ENCODE peak calls at places on chromosomes 16 and 17, in ten cellular contexts. T is SK-N-MC, E is adrenal gland, F is uterus, I is psoas muscle, R is DND-41, B is GM23248, Y is stomach, S is A549, D is GM23338. O is an unnamed sample.

GRCh38 chr16:87318158-87318644 is 1.0 kb upstream of the C16orf95 start:
- DNase-seq in T (no peak), E (no peak), F (no peak), I (no peak), R (no peak), B (peak; percentile 50), Y (no peak), S (no peak), D (no peak), O (no peak)

GRCh38 chr16:85857406-85857805 is 41.6 kb upstream of the IRF8 start:
- DNase-seq in T (no peak), E (no peak), F (no peak), I (no peak), R (no peak), B (no peak), Y (no peak), S (no peak), D (no peak), O (no peak)

GRCh38 chr17:8289103-8289397 is 580 bp downstream of the RANGRF start:
- DNase-seq in T (no peak), E (no peak), F (peak; percentile 82), I (peak; percentile 81), R (no peak), B (no peak), Y (no peak), S (no peak), D (peak; percentile 79), O (no peak)

GRCh38 chr16:19753815-19754643 is 36.0 kb downstream of the IQCK start:
- DNase-seq in T (no peak), E (no peak), F (no peak), I (no peak), R (no peak), B (peak; percentile 47), Y (peak; percentile 50), S (peak; percentile 45), D (no peak), O (no peak)

GRCh38 chr16:67207857-67208524 is 9.1 kb downstream of the ELMO3 start:
- DNase-seq in T (no peak), E (peak; percentile 76), F (no peak), I (peak; percentile 66), R (no peak), B (peak; percentile 83), Y (no peak), S (peak; percentile 32), D (no peak), O (no peak)

GRCh38 chr16:88482630-88483391 is 29.7 kb downstream of the ZFPM1 start:
- DNase-seq in T (no peak), E (no peak), F (no peak), I (no peak), R (no peak), B (no peak), Y (peak; percentile 79), S (no peak), D (no peak), O (no peak)

GRCh38 chr17:59330314-59330942 is 1.0 kb upstream of the YPEL2 start:
- DNase-seq in T (no peak), E (peak; percentile 74), F (peak; percentile 31), I (no peak), R (no peak), B (peak; percentile 38), Y (peak; percentile 77), S (peak; percentile 75), D (peak; percentile 40), O (peak; percentile 62)

GRCh38 chr17:35752471-35752870 is 568 bp downstream of the GAS2L2 start:
- DNase-seq in T (no peak), E (no peak), F (no peak), I (no peak), R (no peak), B (no peak), Y (peak; percentile 82), S (no peak), D (no peak), O (no peak)

GRCh38 chr16:9258423-9259051 is 167.1 kb downstream of the HAPSTR1 start:
- DNase-seq in T (no peak), E (peak; percentile 20), F (no peak), I (peak; percentile 16), R (peak; percentile 47), B (peak; percentile 21), Y (no peak), S (peak; percentile 52), D (peak; percentile 87), O (peak; percentile 32)

GRCh38 chr16:3363793-3364192 is 8.1 kb downstream of the OR2C1 start:
- DNase-seq in T (no peak), E (no peak), F (no peak), I (no peak), R (no peak), B (no peak), Y (no peak), S (peak; percentile 37), D (peak; percentile 5), O (no peak)

GRCh38 chr16:23597003-23597756 is 1.1 kb upstream of the NDUFAB1 start:
- DNase-seq in T (no peak), E (peak; percentile 41), F (no peak), I (peak; percentile 30), R (peak; percentile 11), B (peak; percentile 26), Y (no peak), S (peak; percentile 67), D (peak; percentile 77), O (peak; percentile 20)

GRCh38 chr17:32899240-32900013 is 22.5 kb upstream of the MYO1D start:
- DNase-seq in T (no peak), E (no peak), F (no peak), I (no peak), R (no peak), B (no peak), Y (no peak), S (no peak), D (no peak), O (no peak)

GRCh38 chr17:16281351-16281750 is 64.3 kb downstream of the PIGL start:
- DNase-seq in T (no peak), E (no peak), F (no peak), I (no peak), R (no peak), B (peak; percentile 57), Y (no peak), S (no peak), D (no peak), O (no peak)

GRCh38 chr16:47037396-47037745 is 63.9 kb upstream of the DNAJA2 start:
- DNase-seq in T (no peak), E (peak; percentile 56), F (peak; percentile 57), I (no peak), R (peak; percentile 34), B (no peak), Y (peak; percentile 28), S (peak; percentile 32), D (peak; percentile 47), O (no peak)

GRCh38 chr16:12090162-12090552 is 113.6 kb downstream of the SNX29 start:
- DNase-seq in T (no peak), E (no peak), F (no peak), I (no peak), R (no peak), B (no peak), Y (no peak), S (no peak), D (peak; percentile 55), O (no peak)

GRCh38 chr16:12091569-12092346 is 115.2 kb downstream of the SNX29 start:
- DNase-seq in T (no peak), E (no peak), F (no peak), I (no peak), R (no peak), B (no peak), Y (no peak), S (no peak), D (no peak), O (no peak)

GRCh38 chr16:12086861-12087260 is 110.3 kb downstream of the SNX29 start:
- DNase-seq in T (no peak), E (no peak), F (no peak), I (no peak), R (no peak), B (no peak), Y (no peak), S (no peak), D (no peak), O (no peak)

GRCh38 chr16:12087901-12088364 is 111.4 kb downstream of the SNX29 start:
- DNase-seq in T (no peak), E (no peak), F (no peak), I (no peak), R (peak; percentile 32), B (no peak), Y (peak; percentile 34), S (no peak), D (no peak), O (peak; percentile 41)

GRCh38 chr16:12089492-12090161 is 113.1 kb downstream of the SNX29 start:
- DNase-seq in T (no peak), E (peak; percentile 41), F (peak; percentile 34), I (peak; percentile 34), R (no peak), B (peak; percentile 89), Y (peak; percentile 67), S (no peak), D (peak; percentile 66), O (no peak)
- H3K4me3 ChIP-seq in T (no peak overlapping the region), E (no peak overlapping the region), F (no peak overlapping the region), I (peak overlapping the region; percentile 22), R (no peak overlapping the region), B (peak overlapping the region; percentile 60), Y (peak overlapping the region; percentile 15), S (no peak overlapping the region), D (peak overlapping the region; percentile 50), O (peak overlapping the region; percentile 32)

GRCh38 chr16:65421596-65421995 is 299.7 kb upstream of the CDH11 start:
- DNase-seq in T (no peak), E (no peak), F (no peak), I (no peak), R (no peak), B (no peak), Y (no peak), S (no peak), D (no peak), O (no peak)
- H3K27ac ChIP-seq in T (no peak overlapping the region), E (no peak overlapping the region), F (no peak overlapping the region), I (no peak overlapping the region), R (no peak overlapping the region), B (no peak overlapping the region), Y (no peak overlapping the region), S (no peak overlapping the region), D (no peak overlapping the region), O (no peak overlapping the region)

GRCh38 chr16:84368327-84368996 is at the start of gene ATP2C2:
- DNase-seq in T (no peak), E (no peak), F (no peak), I (no peak), R (no peak), B (no peak), Y (peak; percentile 78), S (no peak), D (peak; percentile 93), O (no peak)
- H3K4me3 ChIP-seq in T (no peak within 1 kb of the TSS), E (no peak within 1 kb of the TSS), F (no peak within 1 kb of the TSS), I (no peak within 1 kb of the TSS), R (no peak within 1 kb of the TSS), B (no peak within 1 kb of the TSS), Y (peak within 1 kb of the TSS; percentile 40), S (peak within 1 kb of the TSS; percentile 46), D (peak within 1 kb of the TSS; percentile 80), O (no peak within 1 kb of the TSS)

DNA sequence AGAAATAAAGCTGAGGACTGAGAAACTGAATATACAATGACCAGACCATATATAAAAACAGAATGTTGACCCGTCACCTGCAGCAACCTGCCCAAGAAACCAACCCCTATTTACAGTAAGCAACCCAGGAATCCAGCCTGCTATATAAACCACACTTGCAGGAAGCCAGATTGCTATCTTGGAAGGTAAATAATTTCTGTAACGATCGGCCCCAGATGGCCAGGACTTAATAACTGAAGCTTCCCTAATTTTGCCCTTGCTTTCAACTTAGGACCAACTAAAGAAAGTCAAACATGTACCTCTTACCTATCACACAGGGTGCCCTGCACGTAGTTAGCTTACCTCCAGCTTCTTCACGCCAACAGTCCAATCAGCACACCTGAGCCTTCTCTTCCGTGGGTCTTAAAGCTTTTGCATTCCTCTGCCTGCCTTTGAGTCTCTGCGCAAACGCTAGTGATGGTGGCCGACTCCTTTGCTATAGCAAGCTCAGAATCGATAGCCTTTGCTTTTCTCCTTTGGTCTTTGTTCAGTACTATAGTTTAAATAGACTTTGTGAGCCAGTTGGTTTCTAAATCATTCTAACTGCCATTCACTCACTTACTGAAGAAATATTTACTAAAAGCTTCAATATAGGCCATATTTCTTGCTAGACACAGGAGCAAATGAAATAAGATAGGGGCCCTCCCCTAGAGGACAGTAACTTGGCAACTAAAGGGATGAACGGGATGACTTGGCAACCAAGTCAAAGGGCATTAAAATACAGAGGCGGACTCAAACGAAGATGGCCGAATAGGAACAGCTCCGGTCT is 31.3 kb downstream of the MPHOSPH6 start:
- DNase-seq in T (no peak), E (no peak), F (no peak), I (no peak), R (peak; percentile 19), B (no peak), Y (no peak), S (no peak), D (peak; percentile 35), O (no peak)
- H3K27ac ChIP-seq in T (peak overlapping the region; percentile 42), E (no peak overlapping the region), F (no peak overlapping the region), I (no peak overlapping the region), R (peak overlapping the region; percentile 65), B (no peak overlapping the region), Y (peak overlapping the region; percentile 24), S (no peak overlapping the region), D (peak overlapping the region; percentile 57), O (no peak overlapping the region)

O was measured in CD4-positive, CD25-positive, alpha-beta regulatory T cell.